ENCODE peak calls at places on chromosome 22, in ten cellular contexts. U, O, Y, M, V, G, J, F, N and D are unnamed samples.

GRCh38 chr22:36180038-36180880 is 19.7 kb upstream of the APOL3 start:
- DNase-seq in F (peak), J (peak), N (peak), V (peak), M (peak), G (no peak), Y (peak), O (peak), U (peak), D (peak)

GRCh38 chr22:35054064-35054463 is 11.9 kb upstream of the ISX start:
- DNase-seq in N (no peak), O (no peak), F (no peak), J (no peak), Y (no peak), G (no peak), U (no peak), V (no peak), M (no peak), D (no peak)

GRCh38 chr22:39706406-39707150 is 136.0 kb downstream of the CACNA1I start:
- DNase-seq in Y (no peak), U (no peak), M (no peak), G (no peak), O (no peak), V (no peak), F (no peak), J (no peak), N (no peak), D (no peak)

GRCh38 chr22:46972256-46972655 is 209.8 kb downstream of the TBC1D22A start:
- DNase-seq in F (no peak), U (no peak), Y (no peak), N (no peak), J (no peak), V (no peak), M (no peak), G (no peak), O (no peak), D (no peak)

GRCh38 chr22:49087163-49087562 is 740.5 kb downstream of the BRD1 start:
- DNase-seq in M (no peak), F (no peak), Y (no peak), J (no peak), N (peak), O (no peak), V (no peak), G (no peak), U (no peak), D (peak)

GRCh38 chr22:46581580-46582244 is 38.5 kb upstream of the GRAMD4 start:
- DNase-seq in G (no peak), Y (no peak), M (no peak), J (no peak), U (no peak), N (no peak), F (no peak), V (no peak), O (no peak), D (no peak)

GRCh38 chr22:33465554-33465953 is 407.4 kb upstream of the SYN3 start:
- DNase-seq in U (no peak), Y (no peak), O (no peak), J (no peak), M (no peak), G (no peak), N (no peak), V (no peak), F (no peak), D (no peak)

GRCh38 chr22:37154925-37155712 is 5.4 kb upstream of the IL2RB start:
- DNase-seq in M (no peak), G (no peak), F (peak), V (peak), J (no peak), O (no peak), Y (no peak), U (no peak), N (no peak), D (no peak)

GRCh38 chr22:46007003-46007847 is 30.3 kb upstream of the WNT7B start:
- DNase-seq in N (peak), V (peak), U (no peak), M (peak), O (no peak), J (peak), Y (no peak), G (no peak), F (peak), D (no peak)

GRCh38 chr22:37185646-37186227 is 2.3 kb downstream of the C1QTNF6 start:
- DNase-seq in F (no peak), G (no peak), N (no peak), Y (no peak), O (no peak), J (no peak), V (no peak), M (no peak), U (no peak), D (no peak)

GRCh38 chr22:41951898-41952474 is at the start of gene SMIM45:
- DNase-seq in U (peak), V (peak), F (no peak), Y (no peak), G (no peak), O (peak), J (no peak), N (no peak), M (no peak), D (no peak)

GRCh38 chr22:27139935-27140493 is 482.6 kb downstream of the MIAT start:
- DNase-seq in Y (no peak), G (peak), O (no peak), U (no peak), V (peak), J (peak), F (peak), M (peak), N (no peak), D (no peak)

GRCh38 chr22:40204331-40205116 is 26.8 kb downstream of the TNRC6B start:
- DNase-seq in M (peak), N (no peak), Y (no peak), J (no peak), G (no peak), U (no peak), F (no peak), O (no peak), V (no peak), D (no peak)

GRCh38 chr22:48603621-48604320 is 1223.9 kb downstream of the BRD1 start:
- DNase-seq in O (peak), G (no peak), M (no peak), V (no peak), Y (no peak), U (no peak), F (no peak), J (no peak), N (no peak), D (no peak)

GRCh38 chr22:30643055-30643875 is 7.7 kb downstream of the SLC35E4 start:
- DNase-seq in Y (no peak), G (no peak), O (no peak), M (no peak), U (no peak), N (no peak), F (no peak), J (no peak), V (no peak), D (no peak)

GRCh38 chr22:27206001-27206746 is 548.8 kb downstream of the MIAT start:
- DNase-seq in O (no peak), N (no peak), U (no peak), V (no peak), F (no peak), G (no peak), M (no peak), Y (no peak), J (no peak), D (no peak)

GRCh38 chr22:31969789-31970489 is 25.6 kb downstream of the YWHAH start:
- DNase-seq in O (peak), J (peak), U (peak), F (peak), Y (peak), N (peak), V (peak), G (no peak), M (peak), D (peak)

GRCh38 chr22:26681395-26681821 is 24.0 kb downstream of the MIAT start:
- DNase-seq in G (no peak), U (no peak), Y (no peak), V (peak), M (peak), J (no peak), F (peak), O (no peak), N (no peak), D (no peak)

GRCh38 chr22:37030560-37031281 is 11.2 kb downstream of the MPST start:
- DNase-seq in N (no peak), Y (no peak), F (no peak), V (no peak), U (no peak), M (no peak), O (no peak), G (no peak), J (no peak), D (no peak)

GRCh38 chr22:45262931-45263789 is 21.6 kb upstream of the UPK3A start:
- DNase-seq in G (no peak), O (peak), N (no peak), Y (no peak), U (no peak), F (no peak), M (no peak), J (no peak), V (peak), D (no peak)

GRCh38 chr22:37161442-37161841 is 11.7 kb upstream of the IL2RB start:
- DNase-seq in G (no peak), O (no peak), V (peak), Y (no peak), F (peak), N (no peak), M (no peak), J (peak), U (no peak), D (no peak)

GRCh38 chr22:30969532-30970355 is 679 bp downstream of the TUG1 start:
- DNase-seq in J (peak), F (peak), M (peak), N (no peak), O (no peak), Y (peak), U (no peak), G (no peak), V (peak), D (no peak)

GRCh38 chr22:42511401-42511891 is 8.2 kb downstream of the RRP7A start:
- DNase-seq in Y (no peak), F (no peak), O (no peak), U (no peak), M (no peak), J (no peak), G (no peak), V (no peak), N (no peak), D (no peak)

GRCh38 chr22:37045958-37046357 is 5.6 kb upstream of the KCTD17 start:
- DNase-seq in O (no peak), J (peak), M (peak), G (no peak), V (peak), F (peak), N (no peak), U (no peak), Y (no peak), D (no peak)

GRCh38 chr22:47014946-47015345 is 252.5 kb downstream of the TBC1D22A start:
- DNase-seq in J (no peak), F (no peak), U (peak), V (no peak), Y (no peak), M (no peak), G (no peak), N (no peak), O (no peak), D (no peak)

GRCh38 chr22:21457023-21457787 is 10.0 kb upstream of the TMEM191C start:
- DNase-seq in F (no peak), J (peak), U (no peak), V (no peak), N (no peak), M (no peak), G (no peak), Y (no peak), O (no peak), D (no peak)

GRCh38 chr22:49763696-49764095 is 64.0 kb downstream of the BRD1 start:
- DNase-seq in U (no peak), J (no peak), G (no peak), F (no peak), Y (no peak), N (no peak), V (no peak), M (no peak), O (no peak), D (no peak)

GRCh38 chr22:30371981-30372380 is 15.2 kb downstream of the CCDC157 start:
- DNase-seq in O (no peak), U (no peak), M (no peak), F (no peak), J (no peak), G (no peak), V (no peak), N (peak), Y (no peak), D (peak)

GRCh38 chr22:37609240-37610152 is 862 bp downstream of the GGA1 start:
- DNase-seq in O (peak), M (no peak), F (no peak), U (no peak), G (no peak), J (no peak), N (no peak), Y (no peak), V (no peak), D (no peak)

GRCh38 chr22:24894220-24894975 is 52.1 kb downstream of the LHFPL7 start:
- DNase-seq in N (peak), G (peak), O (peak), F (peak), J (peak), Y (no peak), V (peak), U (no peak), M (peak), D (peak)

GRCh38 chr22:24926849-24927579 is 19.5 kb downstream of the LHFPL7 start:
- DNase-seq in V (no peak), N (no peak), U (no peak), O (no peak), F (no peak), G (no peak), Y (no peak), M (no peak), J (no peak), D (no peak)

GRCh38 chr22:40462195-40462988 is 92.0 kb downstream of the SGSM3 start:
- DNase-seq in F (no peak), O (no peak), J (no peak), G (no peak), Y (no peak), V (no peak), N (no peak), U (no peak), M (no peak), D (no peak)

GRCh38 chr22:19172213-19173046 is 6.1 kb downstream of the SLC25A1 start:
- DNase-seq in O (no peak), U (no peak), F (no peak), M (no peak), G (no peak), N (no peak), J (no peak), V (no peak), Y (no peak), D (no peak)

GRCh38 chr22:17779286-17780115 is 5.2 kb upstream of the BID start:
- DNase-seq in J (no peak), G (no peak), O (no peak), U (peak), F (no peak), V (peak), N (no peak), M (no peak), Y (no peak), D (no peak)